ENCODE peak calls at places on chromosomes 5 and 9, in ten cellular contexts. M is A673; O is choroid plexus epithelial cell; I is heart right ventricle; S is CD8-positive, alpha-beta T cell; E is endothelial cell; Y is type B pancreatic cell; R is CD4-positive, alpha-beta T cell; Q is mucosa of descending colon; N is fibroblast of mammary gland. D is an unnamed sample.

GRCh38 chr5:151345808-151346478 is 1.4 kb downstream of the SLC36A2 start:
- DNase-seq in M (peak), O (peak), I (no peak), S (no peak), E (no peak), Y (no peak), R (no peak), Q (no peak), N (peak), D (no peak)

GRCh38 chr5:56088967-56089829 is 94.4 kb upstream of the IL6ST start:
- DNase-seq in M (no peak), O (peak), I (no peak), S (no peak), E (no peak), Y (no peak), R (no peak), Q (no peak), N (peak), D (no peak)

GRCh38 chr5:112338681-112339337 is 80.3 kb downstream of the EPB41L4A start:
- DNase-seq in M (no peak), O (peak), I (no peak), S (no peak), E (no peak), Y (no peak), R (no peak), Q (no peak), N (peak), D (no peak)

GRCh38 chr5:177596775-177597238 is 3.1 kb upstream of the B4GALT7 start:
- DNase-seq in M (no peak), O (no peak), I (no peak), S (no peak), E (no peak), Y (no peak), R (no peak), Q (no peak), N (no peak), D (no peak)

GRCh38 chr5:156477196-156477595 is 150.2 kb downstream of the SGCD start:
- DNase-seq in M (no peak), O (peak), I (no peak), S (no peak), E (no peak), Y (no peak), R (no peak), Q (no peak), N (peak), D (no peak)

GRCh38 chr5:113156271-113156878 is 179.8 kb downstream of the DCP2 start:
- DNase-seq in M (no peak), O (no peak), I (no peak), S (no peak), E (no peak), Y (no peak), R (no peak), Q (no peak), N (no peak), D (no peak)

GRCh38 chr9:123217148-123217585 is 51.2 kb downstream of the STRBP start:
- DNase-seq in M (no peak), O (peak), I (no peak), S (no peak), E (no peak), Y (no peak), R (no peak), Q (no peak), N (peak), D (no peak)

GRCh38 chr5:72096602-72097205 is 10.6 kb upstream of the MAP1B start:
- DNase-seq in M (no peak), O (no peak), I (no peak), S (no peak), E (no peak), Y (no peak), R (no peak), Q (no peak), N (no peak), D (no peak)

GRCh38 chr9:91758491-91758981 is 191.5 kb downstream of the ROR2 start:
- DNase-seq in M (peak), O (peak), I (no peak), S (no peak), E (peak), Y (no peak), R (no peak), Q (peak), N (peak), D (peak)

GRCh38 chr9:96047741-96048115 is 172.2 kb downstream of the ERCC6L2 start:
- DNase-seq in M (no peak), O (no peak), I (no peak), S (no peak), E (no peak), Y (no peak), R (no peak), Q (no peak), N (no peak), D (no peak)

GRCh38 chr5:154801083-154801482 is 45.9 kb downstream of the LARP1 start:
- DNase-seq in M (no peak), O (peak), I (no peak), S (no peak), E (no peak), Y (no peak), R (no peak), Q (no peak), N (peak), D (no peak)

GRCh38 chr5:174459071-174459702 is 265.2 kb upstream of the MSX2 start:
- DNase-seq in M (no peak), O (no peak), I (no peak), S (no peak), E (no peak), Y (no peak), R (no peak), Q (no peak), N (no peak), D (no peak)

GRCh38 chr5:55175781-55176175 is 2.8 kb upstream of the CDC20B start:
- DNase-seq in M (no peak), O (no peak), I (no peak), S (no peak), E (no peak), Y (no peak), R (no peak), Q (no peak), N (no peak), D (no peak)

GRCh38 chr9:8371686-8372085 is 572.1 kb upstream of the DMAC1 start:
- DNase-seq in M (no peak), O (no peak), I (no peak), S (no peak), E (no peak), Y (no peak), R (no peak), Q (no peak), N (no peak), D (no peak)

GRCh38 chr9:35232867-35233544 is 71.2 kb downstream of the UNC13B start:
- DNase-seq in M (no peak), O (no peak), I (no peak), S (no peak), E (no peak), Y (no peak), R (no peak), Q (no peak), N (no peak), D (no peak)

GRCh38 chr5:172721455-172722308 is 49.3 kb downstream of the DUSP1 start:
- DNase-seq in M (peak), O (peak), I (no peak), S (no peak), E (no peak), Y (no peak), R (no peak), Q (no peak), N (peak), D (no peak)

GRCh38 chr9:134381671-134382505 is 55.6 kb downstream of the RXRA start:
- DNase-seq in M (no peak), O (peak), I (peak), S (peak), E (peak), Y (no peak), R (peak), Q (peak), N (no peak), D (no peak)

GRCh38 chr9:3758816-3759576 is 233.2 kb upstream of the RFX3 start:
- DNase-seq in M (no peak), O (peak), I (no peak), S (no peak), E (no peak), Y (no peak), R (no peak), Q (peak), N (no peak), D (no peak)

GRCh38 chr5:5886812-5887486 is 464.5 kb downstream of the ICE1 start:
- DNase-seq in M (no peak), O (no peak), I (peak), S (peak), E (peak), Y (no peak), R (peak), Q (peak), N (no peak), D (peak)

GRCh38 chr5:3186711-3187450 is 408.8 kb upstream of the IRX1 start:
- DNase-seq in M (no peak), O (no peak), I (no peak), S (no peak), E (no peak), Y (no peak), R (no peak), Q (no peak), N (no peak), D (no peak)

GRCh38 chr9:127825319-127826051 is 22.8 kb downstream of the FPGS start:
- DNase-seq in M (no peak), O (no peak), I (peak), S (no peak), E (peak), Y (no peak), R (no peak), Q (peak), N (no peak), D (peak)
- TF ChIP-seq CTCF in M (peak), O (peak), I (peak), S (no peak), E (peak), Y (peak), R (no peak), Q (peak), N (no peak), D (peak)

GRCh38 chr5:82257247-82257646 is 20.9 kb downstream of the RPS23 start:
- DNase-seq in M (no peak), O (no peak), I (no peak), S (no peak), E (no peak), Y (no peak), R (no peak), Q (no peak), N (no peak), D (no peak)

GRCh38 chr5:82257729-82258128 is 20.4 kb downstream of the RPS23 start:
- DNase-seq in M (no peak), O (peak), I (no peak), S (no peak), E (no peak), Y (no peak), R (no peak), Q (no peak), N (no peak), D (no peak)

GRCh38 chr5:82265052-82265451 is 13.1 kb downstream of the RPS23 start:
- DNase-seq in M (no peak), O (no peak), I (no peak), S (no peak), E (no peak), Y (no peak), R (no peak), Q (no peak), N (peak), D (no peak)

GRCh38 chr5:82255844-82256243 is 22.3 kb downstream of the RPS23 start:
- DNase-seq in M (no peak), O (no peak), I (no peak), S (no peak), E (no peak), Y (no peak), R (no peak), Q (no peak), N (no peak), D (no peak)

DNA sequence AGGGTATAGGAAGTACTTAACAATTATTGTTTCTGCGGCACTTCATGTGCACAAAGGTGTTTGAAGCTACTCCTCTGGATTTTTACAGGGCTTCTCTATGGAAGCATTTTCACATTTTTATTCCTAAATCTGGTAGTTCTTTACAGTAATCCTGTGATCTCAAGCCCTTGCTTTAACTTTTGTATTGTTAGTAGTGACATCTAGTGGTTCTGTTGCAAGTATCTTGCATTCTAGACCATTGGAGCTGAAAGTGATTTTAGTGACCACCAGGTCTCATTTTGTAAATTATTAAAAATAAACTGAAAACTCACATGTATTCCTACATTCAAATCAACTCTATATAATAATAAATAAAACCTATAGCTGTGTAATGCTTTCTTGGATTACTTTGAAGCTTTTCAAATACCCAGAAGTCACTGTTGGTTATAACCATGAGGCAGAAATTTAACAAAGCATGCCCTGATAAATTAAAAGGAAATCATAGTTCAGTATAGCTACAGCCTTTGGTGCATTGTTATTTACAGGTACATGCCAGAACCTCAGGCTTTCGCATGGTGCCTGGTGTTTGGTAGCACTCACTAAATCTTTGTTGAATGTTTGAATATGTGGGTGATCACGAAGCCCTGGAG is 18.9 kb downstream of the RPS23 start:
- DNase-seq in M (peak), O (peak), I (no peak), S (no peak), E (no peak), Y (no peak), R (no peak), Q (no peak), N (peak), D (no peak)
- TF ChIP-seq CTCF in M (peak), O (peak), I (peak), S (no peak), E (no peak), Y (peak), R (peak), Q (no peak), N (peak), D (peak)

DNA sequence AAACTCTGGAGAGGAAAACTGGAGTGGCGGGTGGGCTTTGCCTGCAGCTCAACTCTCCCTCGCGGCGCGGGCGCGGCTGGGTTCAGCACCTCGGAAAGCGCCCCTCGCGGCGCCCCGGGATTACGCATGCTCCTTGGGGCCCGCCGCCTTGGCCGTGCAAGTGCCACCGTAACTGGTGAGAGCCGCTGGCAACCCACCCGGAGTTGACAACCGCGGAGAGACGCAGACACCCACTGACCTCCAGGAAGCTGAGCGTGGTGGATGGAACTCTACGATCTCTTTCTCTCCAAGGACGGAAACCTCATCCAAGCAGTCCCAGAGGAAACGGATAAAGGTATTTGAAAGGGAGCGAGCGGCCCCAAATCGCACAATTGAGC is 194 bp upstream of the RXFP3 start:
- DNase-seq in M (peak), O (peak), I (peak), S (peak), E (peak), Y (peak), R (peak), Q (peak), N (peak), D (peak)
- TF ChIP-seq CTCF in M (no peak), O (no peak), I (peak), S (no peak), E (no peak), Y (peak), R (no peak), Q (no peak), N (no peak), D (peak)

GRCh38 chr5:53645078-53645477 is 84.6 kb downstream of the NDUFS4 start:
- DNase-seq in M (no peak), O (no peak), I (no peak), S (no peak), E (no peak), Y (no peak), R (no peak), Q (no peak), N (no peak), D (no peak)

GRCh38 chr5:53645581-53645980 is 85.1 kb downstream of the NDUFS4 start:
- DNase-seq in M (no peak), O (no peak), I (no peak), S (no peak), E (no peak), Y (no peak), R (no peak), Q (no peak), N (no peak), D (no peak)

GRCh38 chr5:53643445-53643844 is 83.0 kb downstream of the NDUFS4 start:
- DNase-seq in M (no peak), O (no peak), I (no peak), S (no peak), E (no peak), Y (no peak), R (no peak), Q (no peak), N (no peak), D (no peak)

DNA sequence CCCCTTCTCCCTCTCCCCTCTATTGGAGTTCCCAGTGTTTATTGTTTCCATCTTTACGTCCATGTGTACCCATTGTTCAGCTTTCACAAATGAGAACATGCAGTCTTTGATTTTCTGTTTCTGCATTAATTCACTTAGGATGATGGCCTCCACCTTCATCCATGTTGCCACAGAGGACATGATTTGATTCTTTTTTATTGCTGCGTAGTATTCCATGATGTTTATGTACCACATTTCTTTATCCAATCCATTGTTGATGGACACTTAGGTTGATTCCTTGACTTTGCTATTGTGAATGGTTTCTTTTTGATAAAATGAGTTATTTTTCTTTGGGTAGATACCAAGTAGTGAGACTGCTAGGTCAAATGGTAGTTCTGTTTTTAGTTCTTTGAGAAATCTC is 88.9 kb downstream of the NDUFS4 start:
- DNase-seq in M (no peak), O (no peak), I (no peak), S (no peak), E (no peak), Y (no peak), R (no peak), Q (no peak), N (no peak), D (no peak)
- TF ChIP-seq CTCF in M (no peak), O (no peak), I (no peak), S (no peak), E (no peak), Y (no peak), R (no peak), Q (no peak), N (no peak), D (no peak)

D was measured in glutamatergic neuron.